ENCODE peak calls at places on chromosomes 7 and 10, in seven cellular contexts. W is SK-N-SH, K is HepG2, E is A549, A is WTC11, I is K562, H is IMR-90. Q is an unnamed sample.

GRCh38 chr7:156651472-156651871 is 10.9 kb downstream of the RNF32 start:
- DNase-seq in W (no peak), K (no peak), E (no peak), A (no peak), I (no peak), H (peak; percentile 34), Q (no peak)

GRCh38 chr10:867807-868206 is 63.7 kb downstream of the LARP4B start:
- DNase-seq in W (no peak), K (no peak), E (no peak), A (no peak), I (no peak), H (peak; percentile 44), Q (no peak)

GRCh38 chr7:55066479-55066878 is 47.7 kb downstream of the EGFR start:
- DNase-seq in W (no peak), K (peak; percentile 50), E (peak; percentile 64), A (no peak), I (no peak), H (no peak), Q (no peak)

GRCh38 chr10:80536361-80536835 is 1.3 kb upstream of the SH2D4B start:
- DNase-seq in W (no peak), K (no peak), E (no peak), A (no peak), I (no peak), H (no peak), Q (no peak)

GRCh38 chr10:133396035-133396624 is 2.2 kb downstream of the MTG1 start:
- DNase-seq in W (no peak), K (no peak), E (no peak), A (no peak), I (no peak), H (no peak), Q (no peak)

GRCh38 chr10:34078798-34079470 is 736.2 kb downstream of the PARD3 start:
- DNase-seq in W (no peak), K (no peak), E (no peak), A (no peak), I (no peak), H (no peak), Q (no peak)

GRCh38 chr7:100247152-100247757 is 27.5 kb downstream of the PVRIG start:
- DNase-seq in W (peak; percentile 48), K (peak; percentile 90), E (peak; percentile 97), A (peak; percentile 75), I (peak; percentile 63), H (peak; percentile 86), Q (no peak)

GRCh38 chr7:17706734-17707133 is 233.6 kb downstream of the SNX13 start:
- DNase-seq in W (peak; percentile 43), K (peak; percentile 46), E (peak; percentile 80), A (peak; percentile 60), I (peak; percentile 39), H (peak; percentile 72), Q (peak; percentile 12)

GRCh38 chr7:139871276-139871675 is 42.2 kb downstream of the TBXAS1 start:
- DNase-seq in W (no peak), K (no peak), E (no peak), A (no peak), I (no peak), H (peak; percentile 78), Q (no peak)

GRCh38 chr7:68321776-68322496 is 1276.3 kb upstream of the AUTS2 start:
- DNase-seq in W (no peak), K (no peak), E (no peak), A (no peak), I (no peak), H (no peak), Q (no peak)

GRCh38 chr10:93812664-93813338 is 55.1 kb downstream of the LGI1 start:
- DNase-seq in W (no peak), K (no peak), E (no peak), A (no peak), I (no peak), H (no peak), Q (no peak)

GRCh38 chr7:12257582-12257981 is 46.5 kb downstream of the TMEM106B start:
- DNase-seq in W (no peak), K (peak; percentile 7), E (no peak), A (no peak), I (no peak), H (peak; percentile 39), Q (peak; percentile 86)

DNA sequence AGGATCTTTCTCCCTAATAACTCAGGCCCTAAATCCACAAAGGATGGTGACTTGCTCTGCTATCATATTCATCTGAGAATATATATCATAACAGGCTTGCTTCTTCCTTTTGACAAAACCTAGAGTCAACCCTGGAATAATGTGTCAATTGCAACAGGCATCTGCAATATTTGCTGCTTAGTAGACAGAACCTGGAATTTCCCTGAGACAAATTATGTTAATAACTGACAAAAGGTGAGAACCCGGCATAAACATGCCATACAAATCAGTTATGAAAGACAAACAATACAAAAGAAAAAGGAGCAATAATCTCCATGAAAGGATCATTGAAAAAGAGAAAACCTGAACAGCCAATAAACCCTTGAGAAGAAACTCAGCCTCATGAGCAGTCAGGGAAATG is 114.5 kb upstream of the CDCA7L start:
- DNase-seq in W (no peak), K (no peak), E (no peak), A (no peak), I (no peak), H (no peak), Q (no peak)
- TF ChIP-seq USF2 in W (no peak), K (no peak), E (no peak), A (no peak), I (no peak), H (no peak), Q (no peak)

DNA sequence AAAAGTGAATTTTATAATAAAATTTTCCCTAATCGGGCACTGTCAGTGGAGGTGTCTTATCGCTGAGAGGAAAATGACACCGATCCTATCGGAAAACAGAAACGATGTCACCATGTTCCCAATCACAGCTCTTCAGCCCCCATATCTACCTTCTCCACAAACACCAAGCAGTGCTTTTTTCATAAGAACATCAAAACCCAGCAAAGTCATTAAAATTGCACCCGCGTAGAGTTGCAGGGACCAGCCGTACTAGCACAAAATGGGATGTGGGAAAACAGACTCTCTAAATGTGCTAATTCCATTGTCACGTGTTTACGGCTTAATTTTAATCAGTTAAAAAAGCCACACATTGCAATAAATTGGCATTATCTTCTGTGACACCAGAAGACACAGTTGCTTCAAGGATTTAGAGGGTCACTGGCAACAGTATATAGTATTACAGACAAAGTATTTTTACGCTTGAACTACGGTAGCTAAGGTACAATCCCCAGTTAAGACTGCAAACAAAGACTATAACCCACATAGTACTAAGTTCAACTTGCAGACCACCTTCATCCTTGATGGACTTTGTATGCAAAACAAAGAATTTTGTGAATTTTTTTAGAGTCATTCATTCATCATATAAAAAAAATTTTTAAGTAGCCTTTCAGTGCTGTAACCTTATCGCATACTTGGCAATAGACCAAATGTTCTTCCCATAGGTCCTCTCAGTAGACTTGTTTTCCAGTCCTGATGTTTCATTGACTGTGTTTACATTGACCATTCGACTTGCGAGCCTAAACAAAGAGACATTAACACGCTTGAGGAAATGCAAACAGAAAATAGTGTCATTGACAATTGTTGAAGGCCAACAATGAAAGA is 116.0 kb downstream of the VTI1A start:
- DNase-seq in W (no peak), K (peak; percentile 97), E (peak; percentile 53), A (no peak), I (no peak), H (peak; percentile 43), Q (no peak)
- TF ChIP-seq USF2 in W (no peak), K (no peak), E (no peak), A (no peak), I (no peak), H (no peak), Q (no peak)

GRCh38 chr10:68816796-68817412 is 10.4 kb upstream of the STOX1 start:
- DNase-seq in W (no peak), K (no peak), E (no peak), A (no peak), I (no peak), H (no peak), Q (no peak)

GRCh38 chr10:68813554-68813953 is 13.8 kb upstream of the STOX1 start:
- DNase-seq in W (no peak), K (no peak), E (no peak), A (no peak), I (no peak), H (no peak), Q (no peak)

GRCh38 chr10:68812420-68812819 is 14.9 kb upstream of the STOX1 start:
- DNase-seq in W (no peak), K (peak; percentile 33), E (no peak), A (no peak), I (no peak), H (no peak), Q (no peak)

GRCh38 chr10:68811367-68812009 is 15.8 kb upstream of the STOX1 start:
- DNase-seq in W (no peak), K (no peak), E (no peak), A (no peak), I (no peak), H (no peak), Q (no peak)
- TF ChIP-seq USF2 in W (no peak), K (no peak), E (no peak), A (no peak), I (no peak), H (no peak), Q (no peak)

GRCh38 chr10:22454634-22455033 is 109.3 kb downstream of the SPAG6 start:
- DNase-seq in W (no peak), K (no peak), E (no peak), A (no peak), I (no peak), H (no peak), Q (no peak)

GRCh38 chr10:22453320-22453719 is 108.0 kb downstream of the SPAG6 start:
- DNase-seq in W (no peak), K (no peak), E (no peak), A (peak; percentile 21), I (no peak), H (no peak), Q (no peak)

GRCh38 chr10:22455068-22455467 is 109.8 kb downstream of the SPAG6 start:
- DNase-seq in W (no peak), K (no peak), E (no peak), A (no peak), I (no peak), H (no peak), Q (no peak)

GRCh38 chr10:22456486-22456885 is 111.2 kb downstream of the SPAG6 start:
- DNase-seq in W (no peak), K (no peak), E (no peak), A (no peak), I (no peak), H (no peak), Q (no peak)

DNA sequence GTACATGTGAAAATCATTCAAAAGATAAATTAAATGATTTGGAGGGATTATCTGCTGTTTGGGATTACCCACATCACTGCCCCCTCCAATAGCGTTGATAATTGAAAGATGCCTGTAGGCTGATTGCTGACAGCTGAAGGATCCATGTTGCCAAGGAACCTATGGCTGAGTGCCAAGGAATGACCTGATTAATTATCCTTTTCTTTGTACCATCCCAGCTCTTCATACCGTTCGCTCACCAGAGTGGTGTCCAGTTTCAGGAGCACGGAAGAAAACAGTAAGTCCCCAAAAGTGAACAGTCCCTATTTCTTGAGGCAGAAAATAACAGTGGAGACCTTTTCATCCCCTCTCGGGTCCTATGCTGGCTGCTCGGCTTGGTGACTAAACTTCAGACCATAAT is 108.7 kb downstream of the SPAG6 start:
- DNase-seq in W (peak; percentile 30), K (no peak), E (no peak), A (no peak), I (no peak), H (no peak), Q (no peak)
- TF ChIP-seq USF2 in W (no peak), K (no peak), E (no peak), A (no peak), I (no peak), H (no peak), Q (no peak)

Q was measured in GM12878.